ENCODE peak calls at places on chromosome 20, in five cellular contexts. B, F, W, V and Q are unnamed samples.

GRCh38 chr20:62741191-62741676 is 32.6 kb downstream of the NTSR1 start:
- DNase-seq in B (no peak), F (no peak), W (no peak), V (no peak), Q (no peak)

GRCh38 chr20:25015986-25016385 is 23.4 kb upstream of the APMAP start:
- DNase-seq in B (no peak), F (no peak), W (no peak), V (no peak), Q (no peak)

GRCh38 chr20:57576002-57576401 is 15.1 kb downstream of the PCK1 start:
- DNase-seq in B (no peak), F (no peak), W (no peak), V (no peak), Q (no peak)

GRCh38 chr20:8464368-8464767 is 332.3 kb downstream of the PLCB1 start:
- DNase-seq in B (no peak), F (no peak), W (peak), V (no peak), Q (no peak)

GRCh38 chr20:1500496-1500895 is 9.3 kb upstream of the SIRPB2 start:
- DNase-seq in B (no peak), F (no peak), W (no peak), V (no peak), Q (no peak)

GRCh38 chr20:47406849-47407682 is 50.6 kb upstream of the ZMYND8 start:
- DNase-seq in B (no peak), F (no peak), W (no peak), V (no peak), Q (no peak)

GRCh38 chr20:19880256-19881079 is 122.4 kb downstream of the RIN2 start:
- DNase-seq in B (no peak), F (no peak), W (peak), V (no peak), Q (no peak)

GRCh38 chr20:36571564-36572504 is 1.6 kb upstream of the TGIF2 start:
- DNase-seq in B (peak), F (no peak), W (no peak), V (no peak), Q (no peak)

GRCh38 chr20:60302875-60303274 is 344.7 kb downstream of the CDH26 start:
- DNase-seq in B (no peak), F (no peak), W (no peak), V (no peak), Q (no peak)

GRCh38 chr20:33076662-33077398 is 2.6 kb upstream of the BPIFB4 start:
- DNase-seq in B (peak), F (no peak), W (no peak), V (no peak), Q (no peak)

GRCh38 chr20:13800728-13801134 is 15.9 kb downstream of the NDUFAF5 start:
- DNase-seq in B (no peak), F (peak), W (peak), V (no peak), Q (peak)

GRCh38 chr20:36441027-36441414 is 100.3 kb upstream of the MYL9 start:
- DNase-seq in B (no peak), F (no peak), W (no peak), V (no peak), Q (no peak)

GRCh38 chr20:57529160-57529585 is 4.2 kb upstream of the CTCFL start:
- DNase-seq in B (no peak), F (no peak), W (no peak), V (no peak), Q (no peak)

GRCh38 chr20:12466915-12467314 is 541.9 kb upstream of the SPTLC3 start:
- DNase-seq in B (no peak), F (no peak), W (no peak), V (no peak), Q (no peak)

GRCh38 chr20:37131486-37131885 is 35.7 kb upstream of the RBL1 start:
- DNase-seq in B (no peak), F (no peak), W (no peak), V (no peak), Q (no peak)

GRCh38 chr20:3781153-3781910 is at the start of gene SPEF1:
- DNase-seq in B (peak), F (peak), W (peak), V (no peak), Q (peak)

GRCh38 chr20:7980332-7981046 is 39.1 kb downstream of the TMX4 start:
- DNase-seq in B (peak), F (no peak), W (peak), V (no peak), Q (no peak)

GRCh38 chr20:5070081-5070480 is 49.7 kb downstream of the PCNA start:
- DNase-seq in B (no peak), F (no peak), W (no peak), V (no peak), Q (no peak)

GRCh38 chr20:17648306-17648646 is 33.8 kb downstream of the RRBP1 start:
- DNase-seq in B (no peak), F (no peak), W (no peak), V (no peak), Q (no peak)